ENCODE peak calls at places on chromosomes 11 and 22, in seven cellular contexts. W, C, K, V, Y, F and G are unnamed samples.

GRCh38 chr11:34566209-34566551 is 52.6 kb upstream of the ELF5 start:
- DNase-seq in W (no peak), C (no peak), K (no peak), V (no peak), Y (no peak), F (no peak), G (no peak)

GRCh38 chr22:32737811-32738210 is 63.7 kb upstream of the TIMP3 start:
- DNase-seq in W (no peak), C (peak; percentile 72), K (no peak), V (no peak), Y (no peak), F (no peak), G (no peak)

GRCh38 chr11:2776351-2777061 is 76.7 kb upstream of the KCNQ1OT1 start:
- DNase-seq in W (no peak), C (no peak), K (no peak), V (no peak), Y (no peak), F (no peak), G (no peak)

GRCh38 chr11:65801153-65801987 is 14.5 kb downstream of the OVOL1 start:
- DNase-seq in W (no peak), C (no peak), K (no peak), V (no peak), Y (no peak), F (no peak), G (no peak)

GRCh38 chr11:92227954-92228935 is 3.6 kb downstream of the FAT3 start:
- DNase-seq in W (no peak), C (peak; percentile 45), K (no peak), V (peak; percentile 11), Y (peak; percentile 13), F (no peak), G (no peak)

GRCh38 chr22:36432592-36433317 is 45.0 kb upstream of the MYH9 start:
- DNase-seq in W (no peak), C (peak; percentile 64), K (no peak), V (no peak), Y (no peak), F (no peak), G (no peak)

GRCh38 chr22:35961480-35961902 is 67.1 kb downstream of the RBFOX2 start:
- DNase-seq in W (no peak), C (peak; percentile 82), K (peak; percentile 45), V (peak; percentile 76), Y (no peak), F (no peak), G (no peak)

GRCh38 chr22:32644252-32645100 is 157.0 kb upstream of the TIMP3 start:
- DNase-seq in W (peak; percentile 10), C (peak; percentile 59), K (peak; percentile 96), V (no peak), Y (no peak), F (no peak), G (no peak)

GRCh38 chr11:3796796-3797328 is 492 bp downstream of the NUP98 start:
- DNase-seq in W (no peak), C (no peak), K (peak; percentile 28), V (peak; percentile 30), Y (no peak), F (no peak), G (no peak)

DNA sequence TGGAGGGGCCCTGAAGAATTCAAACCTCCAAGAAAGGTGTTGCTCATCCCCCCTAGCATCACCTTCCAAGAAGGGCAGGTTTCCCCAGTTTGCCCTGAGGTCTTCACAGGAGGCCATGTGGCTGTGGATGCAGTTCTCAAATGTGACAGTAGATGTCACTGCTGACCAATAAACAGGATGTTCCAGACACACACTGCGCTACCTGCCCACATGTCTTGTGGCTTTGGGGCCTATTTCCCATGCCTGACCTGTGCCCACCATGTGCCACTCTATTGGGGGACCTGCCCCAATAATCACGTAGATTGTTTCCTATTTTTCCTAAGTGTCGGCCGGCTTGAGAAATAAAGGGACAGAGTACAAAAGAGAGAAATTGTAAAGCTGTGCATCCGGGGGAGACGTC is 4.5 kb downstream of the GSTT2 start:
- DNase-seq in W (peak; percentile 59), C (no peak), K (peak; percentile 12), V (peak; percentile 53), Y (peak; percentile 29), F (no peak), G (no peak)
- TF ChIP-seq CTCF in W (peak; percentile 50), C (peak; percentile 60), K (peak; percentile 46), V (peak; percentile 77), Y (peak; percentile 36), F (peak; percentile 35), G (peak; percentile 50)

DNA sequence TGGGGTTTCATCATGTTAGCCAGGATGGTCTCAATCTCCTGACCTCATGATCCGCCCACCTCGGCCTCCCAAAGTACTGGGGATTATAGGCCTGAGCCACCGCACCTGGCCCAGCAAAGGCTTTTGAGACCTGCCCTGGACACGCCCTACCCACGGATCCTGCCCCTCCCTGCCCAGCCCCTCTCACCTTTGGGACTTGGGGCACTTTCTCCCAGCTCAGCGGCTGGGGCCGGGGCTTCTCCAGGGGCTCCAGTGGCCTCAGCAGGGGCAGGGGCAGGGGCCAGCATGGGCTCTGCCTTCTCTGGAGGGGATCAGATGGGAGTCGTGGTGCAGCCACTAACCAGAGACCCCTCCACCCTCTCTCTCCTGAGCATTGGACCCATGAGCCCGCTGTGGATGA is 2.2 kb downstream of the MYBPC3 start:
- DNase-seq in W (no peak), C (no peak), K (no peak), V (no peak), Y (no peak), F (no peak), G (no peak)
- TF ChIP-seq CTCF in W (no peak), C (no peak), K (no peak), V (no peak), Y (no peak), F (no peak), G (no peak)

GRCh38 chr11:86013718-86014117 is 55.2 kb downstream of the PICALM start:
- DNase-seq in W (no peak), C (no peak), K (no peak), V (no peak), Y (no peak), F (no peak), G (no peak)

GRCh38 chr11:86016451-86016850 is 52.4 kb downstream of the PICALM start:
- DNase-seq in W (no peak), C (no peak), K (no peak), V (no peak), Y (no peak), F (no peak), G (no peak)

GRCh38 chr11:86014221-86014620 is 54.7 kb downstream of the PICALM start:
- DNase-seq in W (no peak), C (no peak), K (no peak), V (no peak), Y (no peak), F (no peak), G (no peak)

GRCh38 chr11:86015699-86016098 is 53.2 kb downstream of the PICALM start:
- DNase-seq in W (no peak), C (no peak), K (no peak), V (no peak), Y (no peak), F (no peak), G (no peak)

GRCh38 chr11:86011175-86011574 is 57.7 kb downstream of the PICALM start:
- DNase-seq in W (no peak), C (no peak), K (no peak), V (no peak), Y (no peak), F (no peak), G (no peak)
- TF ChIP-seq CTCF in W (no peak), C (no peak), K (no peak), V (no peak), Y (no peak), F (no peak), G (no peak)

GRCh38 chr11:96342971-96343711 is at the start of gene MAML2:
- DNase-seq in W (peak; percentile 89), C (peak; percentile 91), K (peak; percentile 83), V (peak; percentile 92), Y (peak; percentile 89), F (peak; percentile 91), G (peak; percentile 86)
- TF ChIP-seq CTCF in W (peak; percentile 96), C (peak; percentile 88), K (peak; percentile 97), V (peak; percentile 90), Y (peak; percentile 89), F (peak; percentile 89), G (peak; percentile 93)

GRCh38 chr11:73219396-73220285 is 1.6 kb downstream of the P2RY2 start:
- DNase-seq in W (no peak), C (no peak), K (no peak), V (no peak), Y (no peak), F (no peak), G (peak; percentile 9)

GRCh38 chr11:73218830-73219215 is 742 bp downstream of the P2RY2 start:
- DNase-seq in W (no peak), C (no peak), K (no peak), V (no peak), Y (no peak), F (no peak), G (no peak)

GRCh38 chr11:73217810-73218105 is 323 bp upstream of the P2RY2 start:
- DNase-seq in W (no peak), C (no peak), K (no peak), V (no peak), Y (no peak), F (no peak), G (no peak)

GRCh38 chr11:73217131-73217809 is 811 bp upstream of the P2RY2 start:
- DNase-seq in W (no peak), C (no peak), K (no peak), V (no peak), Y (no peak), F (no peak), G (peak; percentile 15)

GRCh38 chr11:73218106-73218829 is at the start of gene P2RY2:
- DNase-seq in W (no peak), C (peak; percentile 16), K (peak; percentile 40), V (no peak), Y (peak; percentile 72), F (peak; percentile 72), G (peak; percentile 59)
- TF ChIP-seq CTCF in W (no peak), C (peak; percentile 35), K (peak; percentile 85), V (no peak), Y (peak; percentile 41), F (peak; percentile 41), G (peak; percentile 57)